ENCODE peak calls at places on chromosomes 11 and 22, in seven cellular contexts. I is GM12865, G is endodermal cell, B is IMR-90, Q is brain microvascular endothelial cell, A is activated B cell treated with CpG ODN at 0.5 μM for 24 hours, L is HFF-Myc. V is an unnamed sample.

GRCh38 chr11:33606762-33607161 is 93.9 kb downstream of the C11orf91 start:
- DNase-seq in G (no peak), L (no peak), B (no peak), A (no peak), I (no peak), Q (no peak), V (no peak)

GRCh38 chr11:3808846-3809623 is 675 bp downstream of the PGAP2 start:
- DNase-seq in A (no peak), I (peak), Q (no peak), L (peak), B (peak), G (peak), V (peak)

GRCh38 chr22:29306830-29307657 is 594 bp downstream of the GAS2L1 start:
- DNase-seq in I (no peak), G (peak), L (no peak), Q (peak), B (peak), A (no peak), V (peak)

GRCh38 chr22:44693756-44694155 is 8.2 kb upstream of the PRR5 start:
- DNase-seq in L (no peak), A (no peak), Q (no peak), B (no peak), G (no peak), I (no peak), V (no peak)

GRCh38 chr11:4433852-4434251 is 15.2 kb upstream of the OR52K2 start:
- DNase-seq in I (no peak), A (no peak), L (no peak), G (no peak), B (no peak), Q (no peak), V (no peak)

GRCh38 chr11:83709434-83709833 is 423.3 kb upstream of the CCDC90B start:
- DNase-seq in Q (no peak), A (no peak), B (no peak), L (no peak), I (no peak), G (no peak), V (no peak)

GRCh38 chr22:50674606-50675552 is 2.3 kb downstream of the SHANK3 start:
- DNase-seq in A (peak), L (no peak), G (peak), B (no peak), I (no peak), Q (no peak), V (no peak)

GRCh38 chr11:122085264-122085663 is 30.8 kb downstream of the BLID start:
- DNase-seq in I (no peak), B (peak), A (no peak), L (peak), Q (peak), G (no peak), V (peak)

GRCh38 chr11:19931141-19931767 is 218.6 kb downstream of the NAV2 start:
- DNase-seq in I (no peak), L (peak), G (no peak), A (no peak), B (no peak), Q (no peak), V (peak)

GRCh38 chr11:6323291-6323905 is 3.1 kb upstream of the CAVIN3 start:
- DNase-seq in A (no peak), L (no peak), G (peak), B (no peak), I (no peak), Q (no peak), V (no peak)

GRCh38 chr11:84588131-84588829 is 1038.9 kb downstream of the DLG2 start:
- DNase-seq in B (no peak), Q (no peak), I (no peak), L (no peak), G (peak), A (no peak), V (no peak)

GRCh38 chr22:18987765-18988164 is 51.7 kb upstream of the PRODH start:
- DNase-seq in A (no peak), L (no peak), B (no peak), G (peak), I (peak), Q (no peak), V (no peak)

GRCh38 chr11:2798951-2799761 is 86.4 kb downstream of the CDKN1C start:
- DNase-seq in L (no peak), I (no peak), A (no peak), G (peak), Q (no peak), B (peak), V (no peak)

GRCh38 chr22:18994780-18995711 is 59.0 kb upstream of the PRODH start:
- DNase-seq in L (no peak), A (no peak), Q (no peak), G (peak), I (no peak), B (no peak), V (no peak)

GRCh38 chr11:111601636-111601978 is 642 bp upstream of the SIK2 start:
- DNase-seq in I (no peak), A (no peak), G (no peak), L (no peak), B (no peak), Q (no peak), V (no peak)

GRCh38 chr22:44616882-44617655 is 84.9 kb upstream of the PRR5 start:
- DNase-seq in G (peak), B (no peak), Q (no peak), L (no peak), A (no peak), I (no peak), V (no peak)

GRCh38 chr11:72673943-72674828 is at the start of gene PDE2A:
- DNase-seq in I (no peak), B (no peak), L (no peak), G (peak), Q (no peak), A (no peak), V (no peak)

GRCh38 chr11:59142530-59143507 is at the start of gene FAM111A:
- DNase-seq in G (peak), B (peak), I (peak), A (peak), L (peak), Q (peak), V (peak)
- TF ChIP-seq CTCF in G (peak), B (peak), I (peak), A (no peak), L (no peak), Q (peak), V (peak)

GRCh38 chr11:46242961-46243795 is 34.3 kb upstream of the CREB3L1 start:
- DNase-seq in G (peak), L (peak), I (peak), B (peak), Q (peak), A (peak), V (peak)
- TF ChIP-seq CTCF in G (no peak), L (no peak), I (no peak), B (no peak), Q (peak), A (no peak), V (no peak)

DNA sequence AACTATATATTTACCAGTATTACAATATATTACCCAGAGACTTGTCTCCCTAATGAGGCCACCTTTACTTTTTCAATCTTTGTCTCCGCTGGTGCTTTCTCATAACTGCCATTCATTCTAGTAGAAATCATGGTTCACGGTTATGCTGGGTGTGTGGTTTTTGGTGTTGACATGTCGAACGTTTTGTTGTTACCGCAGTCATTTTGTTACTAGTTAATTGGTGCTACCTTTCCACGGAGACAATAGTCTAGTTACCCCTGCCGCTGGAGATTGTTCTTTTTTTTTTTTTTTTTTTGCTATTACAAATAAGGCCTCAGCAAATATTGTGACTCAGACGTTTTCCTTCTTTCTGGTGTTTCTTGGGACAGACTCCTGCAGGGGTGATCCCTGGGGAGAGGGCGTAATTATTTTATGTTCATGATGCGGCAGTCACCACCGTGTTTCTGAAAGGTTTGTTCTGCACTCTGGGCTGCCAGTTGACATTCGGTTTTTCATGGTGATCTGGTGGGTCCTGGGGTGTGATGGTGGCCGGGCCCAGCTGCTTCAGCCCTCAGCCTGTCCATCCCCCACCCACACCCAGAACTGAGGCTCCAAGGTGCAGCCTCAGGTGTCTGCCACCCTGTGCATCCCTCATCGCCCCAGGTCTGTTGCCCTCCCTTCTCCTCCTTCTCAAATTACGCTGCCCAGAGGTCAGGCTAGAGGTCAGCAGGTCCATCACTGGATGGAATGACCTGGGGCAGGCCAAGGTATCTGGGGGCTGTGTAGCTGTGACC is 28.6 kb downstream of the LRP5 start:
- DNase-seq in L (no peak), A (no peak), G (no peak), B (no peak), Q (no peak), I (peak), V (no peak)
- TF ChIP-seq CTCF in L (no peak), A (no peak), G (no peak), B (no peak), Q (no peak), I (no peak), V (no peak)

GRCh38 chr11:75986966-75987365 is 172.0 kb downstream of the UVRAG start:
- DNase-seq in G (no peak), B (no peak), A (no peak), L (no peak), Q (no peak), I (no peak), V (no peak)
- TF ChIP-seq CTCF in G (no peak), B (no peak), A (no peak), L (no peak), Q (no peak), I (no peak), V (no peak)

GRCh38 chr11:71372693-71373657 is 75.2 kb downstream of the DHCR7 start:
- DNase-seq in L (no peak), B (peak), I (peak), Q (peak), G (no peak), A (no peak), V (peak)
- TF ChIP-seq CTCF in L (peak), B (peak), I (no peak), Q (peak), G (peak), A (no peak), V (peak)

DNA sequence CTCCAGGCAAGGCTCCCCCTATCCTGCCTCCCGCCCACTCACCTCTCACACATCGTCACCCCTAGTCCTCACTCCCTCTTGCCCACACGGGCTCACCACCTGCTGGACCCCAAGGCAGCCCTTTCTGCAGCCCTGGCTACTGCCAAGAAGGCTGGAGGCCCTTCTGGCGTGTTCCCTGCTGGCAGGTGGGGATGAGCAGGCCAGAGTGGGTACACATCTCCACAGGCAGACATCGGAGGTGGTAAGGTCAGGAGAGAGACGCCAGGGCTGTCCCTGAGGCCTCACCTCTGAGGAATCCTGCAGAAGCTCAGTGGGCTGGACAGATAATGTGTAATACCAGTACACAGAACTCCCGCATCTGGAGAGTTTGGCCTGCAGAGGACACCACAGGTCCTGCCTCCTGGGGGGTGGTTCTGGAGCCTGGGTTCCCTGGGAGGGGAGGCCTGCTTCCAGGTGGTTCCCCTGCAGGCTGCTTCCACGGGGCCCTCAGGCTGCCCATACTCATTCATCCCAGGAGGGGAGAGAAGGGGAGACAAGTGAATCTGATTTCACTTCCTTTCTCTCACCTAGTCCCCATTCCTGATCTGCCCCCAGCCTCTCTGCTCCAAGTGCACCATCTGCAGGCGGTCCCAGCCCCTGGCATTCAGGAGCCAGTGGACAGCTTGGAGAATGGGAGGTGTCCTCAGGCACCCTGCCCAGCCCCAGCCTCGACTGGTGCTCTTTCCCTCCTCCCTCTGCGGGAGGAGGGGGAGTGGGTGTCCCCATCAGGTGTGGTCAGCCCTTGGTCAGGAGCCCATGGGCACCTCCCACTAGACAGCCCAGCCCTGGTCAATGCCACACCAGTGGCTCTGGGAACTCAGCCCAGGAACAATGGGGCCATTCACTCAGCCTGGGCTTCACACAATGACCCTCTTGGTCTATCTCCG is 6.1 kb upstream of the CHST1 start:
- DNase-seq in G (no peak), B (no peak), L (no peak), Q (no peak), I (no peak), A (no peak), V (no peak)
- TF ChIP-seq CTCF in G (peak), B (no peak), L (no peak), Q (no peak), I (no peak), A (no peak), V (no peak)

GRCh38 chr11:67400942-67401494 is 640 bp downstream of the PPP1CA start:
- DNase-seq in Q (no peak), B (no peak), L (no peak), A (no peak), G (no peak), I (no peak), V (no peak)

GRCh38 chr11:67400251-67400941 is 1.3 kb downstream of the PPP1CA start:
- DNase-seq in G (no peak), B (no peak), L (no peak), I (no peak), Q (no peak), A (no peak), V (no peak)

GRCh38 chr11:67404515-67405195 is 772 bp downstream of the TBC1D10C start:
- DNase-seq in G (no peak), A (no peak), B (no peak), L (no peak), I (no peak), Q (no peak), V (no peak)

GRCh38 chr11:67398661-67399563 is 2.7 kb downstream of the PPP1CA start:
- DNase-seq in B (no peak), G (no peak), L (no peak), Q (no peak), I (no peak), A (no peak), V (no peak)

GRCh38 chr11:67401495-67402191 is at the start of gene PPP1CA:
- DNase-seq in B (peak), I (peak), Q (peak), A (peak), L (peak), G (peak), V (peak)
- TF ChIP-seq CTCF in B (peak), I (peak), Q (peak), A (no peak), L (no peak), G (peak), V (peak)

GRCh38 chr22:43151251-43152000 is at the start of gene TSPO:
- DNase-seq in L (no peak), Q (no peak), G (peak), B (peak), A (peak), I (peak), V (peak)
- TF ChIP-seq CTCF in L (no peak), Q (no peak), G (no peak), B (no peak), A (no peak), I (no peak), V (no peak)